ENCODE peak calls at places on chromosome 6, in ten cellular contexts. N, D, E, U, F, H, G, K, C and B are unnamed samples.

GRCh38 chr6:34237722-34238506 is 1.2 kb downstream of the HMGA1 start:
- DNase-seq in N (no peak), D (peak; percentile 91), E (peak; percentile 84), U (peak; percentile 68), F (peak; percentile 68), H (peak; percentile 59), G (peak; percentile 82), K (no peak), C (no peak), B (peak; percentile 93)

GRCh38 chr6:113392551-113393055 is 464.5 kb upstream of the MARCKS start:
- DNase-seq in N (no peak), D (no peak), E (no peak), U (no peak), F (no peak), H (no peak), G (no peak), K (no peak), C (no peak), B (no peak)

GRCh38 chr6:18392346-18392877 is 5.3 kb downstream of the RNF144B start:
- DNase-seq in N (no peak), D (no peak), E (no peak), U (no peak), F (no peak), H (no peak), G (no peak), K (no peak), C (no peak), B (no peak)

GRCh38 chr6:17283074-17283473 is 1.9 kb downstream of the RBM24 start:
- DNase-seq in N (no peak), D (no peak), E (no peak), U (no peak), F (no peak), H (no peak), G (no peak), K (no peak), C (no peak), B (no peak)

GRCh38 chr6:4388675-4389074 is 253.3 kb upstream of the ECI2 start:
- DNase-seq in N (no peak), D (no peak), E (no peak), U (no peak), F (no peak), H (no peak), G (no peak), K (peak; percentile 23), C (no peak), B (no peak)

GRCh38 chr6:169971951-169972651 is 220.7 kb downstream of the ERMARD start:
- DNase-seq in N (peak; percentile 16), D (peak; percentile 13), E (no peak), U (no peak), F (peak; percentile 53), H (no peak), G (no peak), K (no peak), C (peak; percentile 60), B (peak; percentile 51)

GRCh38 chr6:164037165-164037564 is 622.6 kb downstream of the QKI start:
- DNase-seq in N (no peak), D (no peak), E (no peak), U (no peak), F (no peak), H (no peak), G (no peak), K (no peak), C (no peak), B (no peak)

GRCh38 chr6:23656826-23657225 is 469.2 kb upstream of the NRSN1 start:
- DNase-seq in N (no peak), D (no peak), E (no peak), U (no peak), F (no peak), H (no peak), G (no peak), K (no peak), C (no peak), B (no peak)

GRCh38 chr6:96923871-96924493 is 546 bp upstream of the KLHL32 start:
- DNase-seq in N (no peak), D (peak; percentile 88), E (no peak), U (no peak), F (no peak), H (peak; percentile 46), G (no peak), K (peak; percentile 38), C (peak; percentile 76), B (no peak)

GRCh38 chr6:128202169-128202765 is 301.4 kb upstream of the THEMIS start:
- DNase-seq in N (no peak), D (no peak), E (no peak), U (no peak), F (no peak), H (peak; percentile 26), G (no peak), K (no peak), C (no peak), B (no peak)

GRCh38 chr6:145829950-145830349 is 15.4 kb upstream of the FBXO30 start:
- DNase-seq in N (no peak), D (no peak), E (no peak), U (no peak), F (no peak), H (no peak), G (no peak), K (no peak), C (no peak), B (no peak)

GRCh38 chr6:155498370-155498769 is 42.7 kb upstream of the NOX3 start:
- DNase-seq in N (no peak), D (no peak), E (no peak), U (no peak), F (no peak), H (peak; percentile 49), G (no peak), K (no peak), C (no peak), B (no peak)

GRCh38 chr6:7532821-7533220 is 8.7 kb upstream of the DSP start:
- DNase-seq in N (no peak), D (no peak), E (no peak), U (peak; percentile 23), F (no peak), H (no peak), G (no peak), K (no peak), C (no peak), B (no peak)

GRCh38 chr6:1858191-1858590 is 248.5 kb downstream of the FOXC1 start:
- DNase-seq in N (no peak), D (no peak), E (no peak), U (no peak), F (no peak), H (no peak), G (no peak), K (no peak), C (no peak), B (no peak)

GRCh38 chr6:10621847-10622246 is 72.6 kb downstream of the C6orf52 start:
- DNase-seq in N (no peak), D (no peak), E (no peak), U (no peak), F (no peak), H (no peak), G (no peak), K (no peak), C (no peak), B (no peak)

GRCh38 chr6:107695061-107695715 is 128.9 kb downstream of the SCML4 start:
- DNase-seq in N (no peak), D (no peak), E (no peak), U (no peak), F (no peak), H (no peak), G (no peak), K (no peak), C (no peak), B (no peak)

GRCh38 chr6:117498159-117498558 is 15.7 kb downstream of the DCBLD1 start:
- DNase-seq in N (no peak), D (no peak), E (no peak), U (no peak), F (no peak), H (no peak), G (no peak), K (no peak), C (no peak), B (no peak)

GRCh38 chr6:149027484-149027883 is 280.7 kb downstream of the UST start:
- DNase-seq in N (no peak), D (no peak), E (no peak), U (no peak), F (no peak), H (no peak), G (peak; percentile 75), K (no peak), C (no peak), B (no peak)

GRCh38 chr6:10586302-10586701 is 65.2 kb downstream of the GCNT2 start:
- DNase-seq in N (no peak), D (no peak), E (no peak), U (no peak), F (no peak), H (no peak), G (no peak), K (no peak), C (no peak), B (no peak)

GRCh38 chr6:43584892-43585570 is 9.0 kb downstream of the POLH start:
- DNase-seq in N (no peak), D (no peak), E (no peak), U (no peak), F (no peak), H (no peak), G (no peak), K (no peak), C (no peak), B (no peak)
- H3K27ac ChIP-seq in N (no peak overlapping the region), D (no peak overlapping the region), E (no peak overlapping the region), U (no peak overlapping the region), F (no peak overlapping the region), H (no peak overlapping the region), G (no peak overlapping the region), K (no peak overlapping the region), C (no peak overlapping the region), B (no peak overlapping the region)

GRCh38 chr6:42100029-42100901 is 42.2 kb downstream of the C6orf132 start:
- DNase-seq in N (no peak), D (no peak), E (peak; percentile 65), U (peak; percentile 42), F (no peak), H (peak; percentile 76), G (no peak), K (no peak), C (no peak), B (no peak)
- TF ChIP-seq POLR2AphosphoS5 in N (no peak), D (no peak), E (no peak), U (no peak), F (no peak), H (no peak), G (no peak), K (no peak), C (no peak), B (no peak)

DNA sequence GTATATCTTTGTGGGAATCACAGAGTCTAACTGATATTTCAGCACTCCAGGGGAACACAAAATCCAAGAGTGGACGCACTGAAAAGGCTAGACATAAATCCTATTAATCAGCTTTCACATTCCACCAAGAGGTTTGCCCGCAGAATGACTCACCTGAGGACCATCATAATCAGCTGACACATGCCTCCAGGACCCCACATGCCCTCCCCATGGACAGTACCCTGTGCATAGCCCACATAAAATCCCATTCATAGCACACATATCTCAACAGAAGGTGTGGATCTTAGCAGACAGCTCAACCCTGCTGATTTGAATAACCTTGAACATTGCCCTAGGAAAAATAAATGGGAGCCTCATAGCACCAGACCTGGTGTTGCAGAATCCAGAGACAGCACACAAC is 246.8 kb upstream of the TENT5A start:
- DNase-seq in N (no peak), D (no peak), E (no peak), U (no peak), F (no peak), H (peak; percentile 50), G (no peak), K (no peak), C (no peak), B (no peak)
- TF ChIP-seq EP300 in N (no peak), D (no peak), E (no peak), U (no peak), F (no peak), H (no peak), G (no peak), K (no peak), C (no peak), B (no peak)

GRCh38 chr6:39765508-39766065 is 26.6 kb upstream of the DAAM2 start:
- DNase-seq in N (no peak), D (no peak), E (no peak), U (no peak), F (no peak), H (no peak), G (no peak), K (no peak), C (no peak), B (no peak)
- H3K27ac ChIP-seq in N (no peak overlapping the region), D (no peak overlapping the region), E (no peak overlapping the region), U (no peak overlapping the region), F (no peak overlapping the region), H (no peak overlapping the region), G (no peak overlapping the region), K (no peak overlapping the region), C (no peak overlapping the region), B (no peak overlapping the region)